ENCODE peak calls at places on chromosomes 11 and 22, in nine cellular contexts. One of them, this sample, is unnamed.

GRCh38 chr22:23744485-23744884 is 6.4 kb downstream of the ZNF70 start:
- DNase-seq in HFF-Myc: no peak
- DNase-seq in right lobe of liver: no peak
- DNase-seq in BJ: no peak
- DNase-seq in HepG2: no peak
- DNase-seq in A549: no peak
- DNase-seq in breast epithelium: no peak
- DNase-seq in tibial artery: no peak
- DNase-seq in tibial nerve: no peak
- DNase-seq in this sample: no peak

GRCh38 chr22:24107668-24108067 is 73.6 kb upstream of the SUSD2 start:
- DNase-seq in HepG2: no peak
- DNase-seq in BJ: peak
- DNase-seq in HFF-Myc: peak
- DNase-seq in breast epithelium: peak
- DNase-seq in A549: no peak
- DNase-seq in tibial nerve: peak
- DNase-seq in right lobe of liver: peak
- DNase-seq in tibial artery: peak
- DNase-seq in this sample: peak

GRCh38 chr11:119752324-119752723 is 23.3 kb upstream of the NECTIN1 start:
- DNase-seq in HepG2: no peak
- DNase-seq in A549: no peak
- DNase-seq in HFF-Myc: no peak
- DNase-seq in right lobe of liver: no peak
- DNase-seq in breast epithelium: no peak
- DNase-seq in tibial artery: no peak
- DNase-seq in tibial nerve: no peak
- DNase-seq in BJ: no peak
- DNase-seq in this sample: no peak

GRCh38 chr11:28505216-28505615 is 397.0 kb downstream of the METTL15 start:
- DNase-seq in tibial nerve: no peak
- DNase-seq in A549: no peak
- DNase-seq in tibial artery: no peak
- DNase-seq in BJ: peak
- DNase-seq in right lobe of liver: no peak
- DNase-seq in HFF-Myc: no peak
- DNase-seq in HepG2: no peak
- DNase-seq in breast epithelium: no peak
- DNase-seq in this sample: peak

GRCh38 chr11:26943636-26944035 is 50.3 kb upstream of the FIBIN start:
- DNase-seq in HepG2: no peak
- DNase-seq in tibial nerve: no peak
- DNase-seq in BJ: no peak
- DNase-seq in tibial artery: no peak
- DNase-seq in right lobe of liver: no peak
- DNase-seq in HFF-Myc: no peak
- DNase-seq in breast epithelium: no peak
- DNase-seq in A549: no peak
- DNase-seq in this sample: no peak

GRCh38 chr22:36470162-36470993 is 11.1 kb downstream of the TXN2 start:
- DNase-seq in A549: peak
- DNase-seq in tibial nerve: peak
- DNase-seq in BJ: no peak
- DNase-seq in HepG2: peak
- DNase-seq in right lobe of liver: peak
- DNase-seq in HFF-Myc: peak
- DNase-seq in tibial artery: peak
- DNase-seq in breast epithelium: peak
- DNase-seq in this sample: peak

GRCh38 chr11:114279778-114280532 is 16.2 kb upstream of the NNMT start:
- DNase-seq in right lobe of liver: no peak
- DNase-seq in BJ: no peak
- DNase-seq in tibial nerve: no peak
- DNase-seq in HepG2: no peak
- DNase-seq in HFF-Myc: no peak
- DNase-seq in A549: no peak
- DNase-seq in tibial artery: no peak
- DNase-seq in breast epithelium: no peak
- DNase-seq in this sample: peak

GRCh38 chr11:74018331-74019005 is 9.6 kb upstream of the UCP3 start:
- DNase-seq in HFF-Myc: no peak
- DNase-seq in right lobe of liver: peak
- DNase-seq in BJ: no peak
- DNase-seq in tibial artery: peak
- DNase-seq in HepG2: peak
- DNase-seq in tibial nerve: peak
- DNase-seq in breast epithelium: peak
- DNase-seq in A549: no peak
- DNase-seq in this sample: peak

GRCh38 chr11:75495749-75496641 is 29.7 kb downstream of the GDPD5 start:
- DNase-seq in tibial nerve: no peak
- DNase-seq in A549: peak
- DNase-seq in HFF-Myc: no peak
- DNase-seq in BJ: no peak
- DNase-seq in breast epithelium: no peak
- DNase-seq in tibial artery: no peak
- DNase-seq in right lobe of liver: no peak
- DNase-seq in HepG2: peak
- DNase-seq in this sample: no peak

GRCh38 chr22:49432211-49432905 is 395.3 kb downstream of the BRD1 start:
- DNase-seq in breast epithelium: no peak
- DNase-seq in HepG2: no peak
- DNase-seq in right lobe of liver: no peak
- DNase-seq in tibial artery: no peak
- DNase-seq in A549: no peak
- DNase-seq in HFF-Myc: no peak
- DNase-seq in BJ: no peak
- DNase-seq in tibial nerve: no peak
- DNase-seq in this sample: no peak

GRCh38 chr22:49435596-49435995 is 392.1 kb downstream of the BRD1 start:
- DNase-seq in HFF-Myc: no peak
- DNase-seq in A549: no peak
- DNase-seq in right lobe of liver: no peak
- DNase-seq in BJ: no peak
- DNase-seq in tibial nerve: no peak
- DNase-seq in HepG2: no peak
- DNase-seq in breast epithelium: no peak
- DNase-seq in tibial artery: no peak
- DNase-seq in this sample: no peak

GRCh38 chr22:49433044-49433443 is 394.6 kb downstream of the BRD1 start:
- DNase-seq in breast epithelium: no peak
- DNase-seq in BJ: no peak
- DNase-seq in HepG2: no peak
- DNase-seq in A549: no peak
- DNase-seq in tibial artery: no peak
- DNase-seq in HFF-Myc: no peak
- DNase-seq in tibial nerve: no peak
- DNase-seq in right lobe of liver: no peak
- DNase-seq in this sample: no peak

GRCh38 chr22:49436056-49436455 is 391.6 kb downstream of the BRD1 start:
- DNase-seq in tibial nerve: no peak
- DNase-seq in right lobe of liver: no peak
- DNase-seq in HepG2: no peak
- DNase-seq in tibial artery: no peak
- DNase-seq in BJ: no peak
- DNase-seq in HFF-Myc: no peak
- DNase-seq in A549: no peak
- DNase-seq in breast epithelium: no peak
- DNase-seq in this sample: no peak

DNA sequence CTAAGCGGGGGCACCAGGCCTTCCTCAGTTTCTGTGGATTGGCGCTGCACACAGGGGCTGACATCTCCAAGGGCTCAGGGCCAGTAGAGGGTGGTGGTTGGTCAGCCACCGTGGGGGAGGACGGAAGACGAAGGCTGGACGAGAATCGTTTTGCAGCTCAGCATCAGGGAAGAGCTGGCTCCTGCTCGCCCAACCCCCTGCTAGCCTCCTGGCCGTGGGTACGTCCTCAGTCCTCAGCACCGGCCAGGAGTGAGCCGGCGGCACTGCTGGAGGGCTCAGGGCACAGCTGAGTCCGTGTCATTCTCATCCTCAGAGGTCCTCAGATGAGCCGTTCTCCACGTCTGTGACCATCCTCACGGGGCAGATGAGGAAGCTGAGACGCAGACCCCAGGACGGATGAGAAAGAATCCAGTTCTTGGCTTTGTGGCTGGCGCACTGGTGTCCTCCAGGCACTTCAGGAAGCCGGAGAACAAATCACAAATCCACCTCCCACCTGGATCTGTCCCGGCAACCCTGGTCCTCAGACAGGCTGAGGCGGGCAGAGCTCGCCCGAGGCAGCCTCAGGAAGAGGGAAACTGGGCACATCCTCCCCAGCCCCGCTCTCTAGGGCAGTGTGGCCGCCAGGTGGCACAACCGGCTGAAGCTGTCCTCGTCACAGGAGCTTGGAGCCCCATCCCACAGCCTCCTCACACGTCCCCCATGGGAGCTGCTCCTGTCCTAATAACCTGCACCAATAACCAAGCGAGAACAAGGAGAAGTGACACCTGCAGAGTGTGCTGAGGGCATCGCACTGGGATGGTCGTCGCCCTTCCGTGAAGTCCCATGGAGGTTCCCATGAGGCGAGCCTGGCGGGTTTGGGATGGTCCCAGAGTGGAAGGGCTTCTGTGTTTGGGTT is 393.7 kb downstream of the BRD1 start:
- DNase-seq in HFF-Myc: no peak
- DNase-seq in right lobe of liver: no peak
- DNase-seq in A549: peak
- DNase-seq in tibial artery: no peak
- DNase-seq in tibial nerve: no peak
- DNase-seq in breast epithelium: no peak
- DNase-seq in BJ: no peak
- DNase-seq in HepG2: peak
- DNase-seq in this sample: no peak
- TF ChIP-seq CTCF in HFF-Myc: no peak
- TF ChIP-seq CTCF in right lobe of liver: no peak
- TF ChIP-seq CTCF in A549: peak
- TF ChIP-seq CTCF in tibial artery: no peak
- TF ChIP-seq CTCF in tibial nerve: no peak
- TF ChIP-seq CTCF in breast epithelium: no peak
- TF ChIP-seq CTCF in BJ: no peak
- TF ChIP-seq CTCF in HepG2: peak
- TF ChIP-seq CTCF in this sample: no peak

GRCh38 chr22:41915035-41915782 is at the start of gene SHISA8:
- DNase-seq in tibial artery: no peak
- DNase-seq in BJ: no peak
- DNase-seq in HepG2: no peak
- DNase-seq in breast epithelium: no peak
- DNase-seq in tibial nerve: no peak
- DNase-seq in right lobe of liver: no peak
- DNase-seq in HFF-Myc: no peak
- DNase-seq in A549: no peak
- DNase-seq in this sample: peak
- H3K4me3 ChIP-seq in tibial artery: peak
- H3K4me3 ChIP-seq in BJ: peak
- H3K4me3 ChIP-seq in HepG2: no peak
- H3K4me3 ChIP-seq in breast epithelium: peak
- H3K4me3 ChIP-seq in tibial nerve: peak
- H3K4me3 ChIP-seq in right lobe of liver: peak
- H3K4me3 ChIP-seq in HFF-Myc: no peak
- H3K4me3 ChIP-seq in A549: peak
- H3K4me3 ChIP-seq in this sample: no peak

GRCh38 chr11:2444301-2445106 is at the start of the genes KCNQ1 and TRPM5:
- DNase-seq in HepG2: no peak
- DNase-seq in HFF-Myc: no peak
- DNase-seq in A549: peak
- DNase-seq in tibial nerve: no peak
- DNase-seq in BJ: no peak
- DNase-seq in tibial artery: peak
- DNase-seq in breast epithelium: no peak
- DNase-seq in right lobe of liver: peak
- DNase-seq in this sample: no peak

GRCh38 chr11:2445107-2445947 is 519 bp downstream of the KCNQ1 start:
- DNase-seq in HFF-Myc: no peak
- DNase-seq in HepG2: no peak
- DNase-seq in right lobe of liver: peak
- DNase-seq in A549: no peak
- DNase-seq in tibial artery: peak
- DNase-seq in breast epithelium: no peak
- DNase-seq in tibial nerve: no peak
- DNase-seq in BJ: no peak
- DNase-seq in this sample: no peak

GRCh38 chr11:2442554-2442953 is 1.8 kb downstream of the TRPM5 start:
- DNase-seq in BJ: no peak
- DNase-seq in breast epithelium: no peak
- DNase-seq in tibial nerve: no peak
- DNase-seq in HFF-Myc: no peak
- DNase-seq in HepG2: no peak
- DNase-seq in right lobe of liver: no peak
- DNase-seq in tibial artery: no peak
- DNase-seq in A549: no peak
- DNase-seq in this sample: no peak

GRCh38 chr11:2443881-2444300 is 423 bp downstream of the TRPM5 start:
- DNase-seq in BJ: no peak
- DNase-seq in A549: no peak
- DNase-seq in tibial artery: peak
- DNase-seq in breast epithelium: no peak
- DNase-seq in right lobe of liver: peak
- DNase-seq in HepG2: no peak
- DNase-seq in HFF-Myc: no peak
- DNase-seq in tibial nerve: no peak
- DNase-seq in this sample: no peak

GRCh38 chr11:2443406-2443805 is 908 bp downstream of the TRPM5 start:
- DNase-seq in right lobe of liver: no peak
- DNase-seq in HFF-Myc: no peak
- DNase-seq in BJ: no peak
- DNase-seq in tibial artery: peak
- DNase-seq in breast epithelium: no peak
- DNase-seq in A549: no peak
- DNase-seq in tibial nerve: no peak
- DNase-seq in HepG2: no peak
- DNase-seq in this sample: no peak
- TF ChIP-seq CTCF in right lobe of liver: no peak
- TF ChIP-seq CTCF in HFF-Myc: no peak
- TF ChIP-seq CTCF in BJ: no peak
- TF ChIP-seq CTCF in tibial artery: no peak
- TF ChIP-seq CTCF in breast epithelium: no peak
- TF ChIP-seq CTCF in A549: no peak
- TF ChIP-seq CTCF in tibial nerve: no peak
- TF ChIP-seq CTCF in HepG2: no peak
- TF ChIP-seq CTCF in this sample: no peak

DNA sequence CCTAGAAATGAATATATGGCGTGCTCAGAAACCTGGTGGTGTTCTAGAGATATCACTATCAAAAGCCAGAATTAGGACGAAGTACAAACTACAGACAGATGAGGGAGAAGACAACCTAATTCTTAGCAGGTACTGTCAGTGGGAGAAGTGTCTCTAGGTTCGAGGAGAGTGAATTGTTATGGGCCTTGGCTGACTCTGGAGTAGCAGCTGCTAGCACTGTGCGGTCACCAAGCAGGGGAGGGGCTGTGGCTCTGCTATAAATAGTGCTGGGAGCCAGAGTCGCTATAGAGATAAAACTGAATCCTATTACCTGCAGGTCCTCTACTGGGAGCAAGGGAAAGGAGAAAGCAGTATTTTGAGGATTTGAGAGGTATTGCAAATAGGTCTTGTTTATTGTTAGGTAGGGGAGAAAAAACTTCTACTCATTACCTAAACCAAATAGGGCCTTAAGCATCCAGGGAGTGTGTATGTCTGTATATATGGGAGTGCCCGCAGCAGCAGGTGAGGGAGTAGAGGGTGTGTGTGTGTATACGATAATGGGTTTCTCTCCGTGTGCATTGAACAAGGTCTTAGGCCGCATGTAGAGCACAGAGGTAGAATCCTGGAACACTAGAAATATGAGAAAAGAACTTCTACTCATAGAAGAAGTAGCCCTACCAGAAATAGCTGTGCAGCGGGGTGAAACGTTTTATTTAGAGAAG is 2.2 kb downstream of the MADD start:
- DNase-seq in breast epithelium: no peak
- DNase-seq in A549: no peak
- DNase-seq in BJ: no peak
- DNase-seq in tibial nerve: no peak
- DNase-seq in tibial artery: no peak
- DNase-seq in HFF-Myc: no peak
- DNase-seq in HepG2: no peak
- DNase-seq in right lobe of liver: no peak
- DNase-seq in this sample: no peak
- H3K4me3 ChIP-seq in breast epithelium: no peak
- H3K4me3 ChIP-seq in A549: no peak
- H3K4me3 ChIP-seq in BJ: no peak
- H3K4me3 ChIP-seq in tibial nerve: no peak
- H3K4me3 ChIP-seq in tibial artery: no peak
- H3K4me3 ChIP-seq in HFF-Myc: no peak
- H3K4me3 ChIP-seq in HepG2: no peak
- H3K4me3 ChIP-seq in right lobe of liver: no peak
- H3K4me3 ChIP-seq in this sample: no peak

This sample was measured in choroid plexus epithelial cell.